ENCODE peak calls at places on chromosomes 5 and 9, in seven cellular contexts. One of them, this sample, is unnamed.

GRCh38 chr5:175821790-175822211 is 49.6 kb upstream of the CPLX2 start:
- DNase-seq in NCI-H2171: no peak
- DNase-seq in GM13977: peak; percentile 50
- DNase-seq in activated CD4-positive, alpha-beta T cell treated with anti-CD3 and anti-CD28 coated beads, Interleukin-2, amount 10 ng/mL, durations not matched to agents 7 days and 5 days: no peak
- DNase-seq in activated CD8-positive, alpha-beta memory T cell treated with anti-CD3 and anti-CD28 coated beads for 1 hour: no peak
- DNase-seq in Karpas-422: no peak
- DNase-seq in iris pigment epithelial cell: peak; percentile 24
- DNase-seq in this sample: no peak

GRCh38 chr5:149697001-149697400 is 33.1 kb upstream of the PPARGC1B start:
- DNase-seq in NCI-H2171: no peak
- DNase-seq in GM13977: no peak
- DNase-seq in activated CD4-positive, alpha-beta T cell treated with anti-CD3 and anti-CD28 coated beads, Interleukin-2, amount 10 ng/mL, durations not matched to agents 7 days and 5 days: no peak
- DNase-seq in activated CD8-positive, alpha-beta memory T cell treated with anti-CD3 and anti-CD28 coated beads for 1 hour: no peak
- DNase-seq in Karpas-422: no peak
- DNase-seq in iris pigment epithelial cell: peak; percentile 49
- DNase-seq in this sample: no peak

GRCh38 chr9:75417471-75417870 is 329.2 kb downstream of the OSTF1 start:
- DNase-seq in NCI-H2171: no peak
- DNase-seq in GM13977: no peak
- DNase-seq in activated CD4-positive, alpha-beta T cell treated with anti-CD3 and anti-CD28 coated beads, Interleukin-2, amount 10 ng/mL, durations not matched to agents 7 days and 5 days: no peak
- DNase-seq in activated CD8-positive, alpha-beta memory T cell treated with anti-CD3 and anti-CD28 coated beads for 1 hour: no peak
- DNase-seq in Karpas-422: no peak
- DNase-seq in iris pigment epithelial cell: no peak
- DNase-seq in this sample: no peak

GRCh38 chr9:20606637-20607036 is 15.7 kb downstream of the MLLT3 start:
- DNase-seq in NCI-H2171: no peak
- DNase-seq in GM13977: no peak
- DNase-seq in activated CD4-positive, alpha-beta T cell treated with anti-CD3 and anti-CD28 coated beads, Interleukin-2, amount 10 ng/mL, durations not matched to agents 7 days and 5 days: no peak
- DNase-seq in activated CD8-positive, alpha-beta memory T cell treated with anti-CD3 and anti-CD28 coated beads for 1 hour: no peak
- DNase-seq in Karpas-422: no peak
- DNase-seq in iris pigment epithelial cell: no peak
- DNase-seq in this sample: no peak

GRCh38 chr9:89367726-89368437 is 49.6 kb downstream of the SECISBP2 start:
- DNase-seq in NCI-H2171: no peak
- DNase-seq in GM13977: no peak
- DNase-seq in activated CD4-positive, alpha-beta T cell treated with anti-CD3 and anti-CD28 coated beads, Interleukin-2, amount 10 ng/mL, durations not matched to agents 7 days and 5 days: no peak
- DNase-seq in activated CD8-positive, alpha-beta memory T cell treated with anti-CD3 and anti-CD28 coated beads for 1 hour: no peak
- DNase-seq in Karpas-422: no peak
- DNase-seq in iris pigment epithelial cell: no peak
- DNase-seq in this sample: no peak

GRCh38 chr5:126455728-126456127 is 32.5 kb downstream of the GRAMD2B start:
- DNase-seq in NCI-H2171: no peak
- DNase-seq in GM13977: no peak
- DNase-seq in activated CD4-positive, alpha-beta T cell treated with anti-CD3 and anti-CD28 coated beads, Interleukin-2, amount 10 ng/mL, durations not matched to agents 7 days and 5 days: no peak
- DNase-seq in activated CD8-positive, alpha-beta memory T cell treated with anti-CD3 and anti-CD28 coated beads for 1 hour: no peak
- DNase-seq in Karpas-422: no peak
- DNase-seq in iris pigment epithelial cell: no peak
- DNase-seq in this sample: no peak

GRCh38 chr5:156181656-156182055 is 145.3 kb upstream of the SGCD start:
- DNase-seq in NCI-H2171: no peak
- DNase-seq in GM13977: no peak
- DNase-seq in activated CD4-positive, alpha-beta T cell treated with anti-CD3 and anti-CD28 coated beads, Interleukin-2, amount 10 ng/mL, durations not matched to agents 7 days and 5 days: no peak
- DNase-seq in activated CD8-positive, alpha-beta memory T cell treated with anti-CD3 and anti-CD28 coated beads for 1 hour: no peak
- DNase-seq in Karpas-422: no peak
- DNase-seq in iris pigment epithelial cell: no peak
- DNase-seq in this sample: no peak

GRCh38 chr9:14306188-14306587 is 7.8 kb downstream of the NFIB start:
- DNase-seq in NCI-H2171: no peak
- DNase-seq in GM13977: no peak
- DNase-seq in activated CD4-positive, alpha-beta T cell treated with anti-CD3 and anti-CD28 coated beads, Interleukin-2, amount 10 ng/mL, durations not matched to agents 7 days and 5 days: no peak
- DNase-seq in activated CD8-positive, alpha-beta memory T cell treated with anti-CD3 and anti-CD28 coated beads for 1 hour: no peak
- DNase-seq in Karpas-422: no peak
- DNase-seq in iris pigment epithelial cell: no peak
- DNase-seq in this sample: no peak

GRCh38 chr5:25427233-25427632 is 782.5 kb upstream of the CDH10 start:
- DNase-seq in NCI-H2171: no peak
- DNase-seq in GM13977: no peak
- DNase-seq in activated CD4-positive, alpha-beta T cell treated with anti-CD3 and anti-CD28 coated beads, Interleukin-2, amount 10 ng/mL, durations not matched to agents 7 days and 5 days: no peak
- DNase-seq in activated CD8-positive, alpha-beta memory T cell treated with anti-CD3 and anti-CD28 coated beads for 1 hour: no peak
- DNase-seq in Karpas-422: no peak
- DNase-seq in iris pigment epithelial cell: no peak
- DNase-seq in this sample: no peak

GRCh38 chr9:137175345-137175961 is 3.6 kb upstream of the TMEM210 start:
- DNase-seq in NCI-H2171: no peak
- DNase-seq in GM13977: no peak
- DNase-seq in activated CD4-positive, alpha-beta T cell treated with anti-CD3 and anti-CD28 coated beads, Interleukin-2, amount 10 ng/mL, durations not matched to agents 7 days and 5 days: no peak
- DNase-seq in activated CD8-positive, alpha-beta memory T cell treated with anti-CD3 and anti-CD28 coated beads for 1 hour: no peak
- DNase-seq in Karpas-422: peak; percentile 64
- DNase-seq in iris pigment epithelial cell: no peak
- DNase-seq in this sample: no peak

GRCh38 chr5:39209924-39210323 is 9.4 kb downstream of the FYB1 start:
- DNase-seq in NCI-H2171: no peak
- DNase-seq in GM13977: no peak
- DNase-seq in activated CD4-positive, alpha-beta T cell treated with anti-CD3 and anti-CD28 coated beads, Interleukin-2, amount 10 ng/mL, durations not matched to agents 7 days and 5 days: peak; percentile 90
- DNase-seq in activated CD8-positive, alpha-beta memory T cell treated with anti-CD3 and anti-CD28 coated beads for 1 hour: peak; percentile 57
- DNase-seq in Karpas-422: no peak
- DNase-seq in iris pigment epithelial cell: no peak
- DNase-seq in this sample: no peak

GRCh38 chr9:96448546-96449170 is 1.3 kb upstream of the HABP4 start:
- DNase-seq in NCI-H2171: no peak
- DNase-seq in GM13977: no peak
- DNase-seq in activated CD4-positive, alpha-beta T cell treated with anti-CD3 and anti-CD28 coated beads, Interleukin-2, amount 10 ng/mL, durations not matched to agents 7 days and 5 days: no peak
- DNase-seq in activated CD8-positive, alpha-beta memory T cell treated with anti-CD3 and anti-CD28 coated beads for 1 hour: no peak
- DNase-seq in Karpas-422: no peak
- DNase-seq in iris pigment epithelial cell: no peak
- DNase-seq in this sample: no peak

GRCh38 chr9:125262217-125262991 is 778 bp downstream of the GAPVD1 start:
- DNase-seq in NCI-H2171: no peak
- DNase-seq in GM13977: no peak
- DNase-seq in activated CD4-positive, alpha-beta T cell treated with anti-CD3 and anti-CD28 coated beads, Interleukin-2, amount 10 ng/mL, durations not matched to agents 7 days and 5 days: peak; percentile 18
- DNase-seq in activated CD8-positive, alpha-beta memory T cell treated with anti-CD3 and anti-CD28 coated beads for 1 hour: no peak
- DNase-seq in Karpas-422: peak; percentile 64
- DNase-seq in iris pigment epithelial cell: peak; percentile 25
- DNase-seq in this sample: no peak

GRCh38 chr9:97982191-97982718 is 886 bp upstream of the ANP32B start:
- DNase-seq in NCI-H2171: no peak
- DNase-seq in GM13977: no peak
- DNase-seq in activated CD4-positive, alpha-beta T cell treated with anti-CD3 and anti-CD28 coated beads, Interleukin-2, amount 10 ng/mL, durations not matched to agents 7 days and 5 days: no peak
- DNase-seq in activated CD8-positive, alpha-beta memory T cell treated with anti-CD3 and anti-CD28 coated beads for 1 hour: no peak
- DNase-seq in Karpas-422: no peak
- DNase-seq in iris pigment epithelial cell: no peak
- DNase-seq in this sample: no peak

GRCh38 chr5:89556215-89557009 is 673.4 kb upstream of the MEF2C start:
- DNase-seq in NCI-H2171: no peak
- DNase-seq in GM13977: no peak
- DNase-seq in activated CD4-positive, alpha-beta T cell treated with anti-CD3 and anti-CD28 coated beads, Interleukin-2, amount 10 ng/mL, durations not matched to agents 7 days and 5 days: no peak
- DNase-seq in activated CD8-positive, alpha-beta memory T cell treated with anti-CD3 and anti-CD28 coated beads for 1 hour: no peak
- DNase-seq in Karpas-422: no peak
- DNase-seq in iris pigment epithelial cell: peak; percentile 81
- DNase-seq in this sample: no peak

GRCh38 chr5:168282120-168282519 is 9.3 kb upstream of the WWC1 start:
- DNase-seq in NCI-H2171: no peak
- DNase-seq in GM13977: no peak
- DNase-seq in activated CD4-positive, alpha-beta T cell treated with anti-CD3 and anti-CD28 coated beads, Interleukin-2, amount 10 ng/mL, durations not matched to agents 7 days and 5 days: no peak
- DNase-seq in activated CD8-positive, alpha-beta memory T cell treated with anti-CD3 and anti-CD28 coated beads for 1 hour: no peak
- DNase-seq in Karpas-422: no peak
- DNase-seq in iris pigment epithelial cell: peak; percentile 86
- DNase-seq in this sample: no peak

GRCh38 chr5:67179695-67180302 is 16.8 kb downstream of the CD180 start:
- DNase-seq in NCI-H2171: no peak
- DNase-seq in GM13977: no peak
- DNase-seq in activated CD4-positive, alpha-beta T cell treated with anti-CD3 and anti-CD28 coated beads, Interleukin-2, amount 10 ng/mL, durations not matched to agents 7 days and 5 days: no peak
- DNase-seq in activated CD8-positive, alpha-beta memory T cell treated with anti-CD3 and anti-CD28 coated beads for 1 hour: no peak
- DNase-seq in Karpas-422: no peak
- DNase-seq in iris pigment epithelial cell: no peak
- DNase-seq in this sample: no peak

GRCh38 chr5:107618233-107618632 is 52.5 kb downstream of the EFNA5 start:
- DNase-seq in NCI-H2171: no peak
- DNase-seq in GM13977: no peak
- DNase-seq in activated CD4-positive, alpha-beta T cell treated with anti-CD3 and anti-CD28 coated beads, Interleukin-2, amount 10 ng/mL, durations not matched to agents 7 days and 5 days: no peak
- DNase-seq in activated CD8-positive, alpha-beta memory T cell treated with anti-CD3 and anti-CD28 coated beads for 1 hour: no peak
- DNase-seq in Karpas-422: no peak
- DNase-seq in iris pigment epithelial cell: peak; percentile 63
- DNase-seq in this sample: no peak

GRCh38 chr5:52148679-52149078 is 639.0 kb upstream of the ITGA1 start:
- DNase-seq in NCI-H2171: no peak
- DNase-seq in GM13977: no peak
- DNase-seq in activated CD4-positive, alpha-beta T cell treated with anti-CD3 and anti-CD28 coated beads, Interleukin-2, amount 10 ng/mL, durations not matched to agents 7 days and 5 days: no peak
- DNase-seq in activated CD8-positive, alpha-beta memory T cell treated with anti-CD3 and anti-CD28 coated beads for 1 hour: no peak
- DNase-seq in Karpas-422: no peak
- DNase-seq in iris pigment epithelial cell: no peak
- DNase-seq in this sample: no peak

GRCh38 chr9:112348257-112348992 is 15.0 kb upstream of the PTBP3 start:
- DNase-seq in NCI-H2171: peak; percentile 68
- DNase-seq in GM13977: no peak
- DNase-seq in activated CD4-positive, alpha-beta T cell treated with anti-CD3 and anti-CD28 coated beads, Interleukin-2, amount 10 ng/mL, durations not matched to agents 7 days and 5 days: peak; percentile 74
- DNase-seq in activated CD8-positive, alpha-beta memory T cell treated with anti-CD3 and anti-CD28 coated beads for 1 hour: peak; percentile 52
- DNase-seq in Karpas-422: peak; percentile 79
- DNase-seq in iris pigment epithelial cell: peak; percentile 78
- DNase-seq in this sample: peak; percentile 66

This sample was measured in stimulated activated CD4-positive, alpha-beta T cell treated with anti-CD3 and anti-CD28 coated beads, TNF-alpha, amount 100 ng/mL, for 4 hours.